ENCODE peak calls at places on chromosomes 12 and 14, in eight cellular contexts. N is thoracic aorta; U is kidney; J is A673; O is ovary; L is pancreas; Z is CD8-positive, alpha-beta T cell; B is heart left ventricle. V is an unnamed sample.

GRCh38 chr12:8154526-8154925 is 2.3 kb upstream of the ZNF705A start:
- DNase-seq in N (no peak), U (no peak), J (no peak), O (no peak), L (no peak), Z (no peak), B (no peak), V (no peak)

GRCh38 chr12:96522690-96523089 is 33.3 kb downstream of the CFAP54 start:
- DNase-seq in N (no peak), U (no peak), J (no peak), O (no peak), L (no peak), Z (no peak), B (no peak), V (no peak)

GRCh38 chr12:24864796-24865125 is 84.1 kb downstream of the BCAT1 start:
- DNase-seq in N (no peak), U (no peak), J (no peak), O (no peak), L (no peak), Z (no peak), B (no peak), V (no peak)

GRCh38 chr12:563250-563781 is 99.9 kb downstream of the NINJ2 start:
- DNase-seq in N (no peak), U (no peak), J (no peak), O (no peak), L (no peak), Z (peak; percentile 51), B (no peak), V (no peak)

GRCh38 chr12:90611048-90611447 is 343.9 kb downstream of the CCER1 start:
- DNase-seq in N (no peak), U (no peak), J (no peak), O (no peak), L (no peak), Z (no peak), B (no peak), V (no peak)

GRCh38 chr12:91316161-91316759 is 133.6 kb upstream of the DCN start:
- DNase-seq in N (no peak), U (no peak), J (no peak), O (no peak), L (no peak), Z (no peak), B (no peak), V (no peak)

GRCh38 chr12:66140726-66141125 is 10.2 kb upstream of the LLPH start:
- DNase-seq in N (no peak), U (no peak), J (no peak), O (no peak), L (no peak), Z (no peak), B (no peak), V (no peak)

GRCh38 chr14:94769413-94770250 is at the start of gene GSC:
- DNase-seq in N (no peak), U (peak; percentile 83), J (peak; percentile 80), O (no peak), L (peak; percentile 57), Z (no peak), B (peak; percentile 45), V (no peak)

GRCh38 chr12:105292705-105293104 is 37.8 kb upstream of the C12orf75 start:
- DNase-seq in N (no peak), U (no peak), J (no peak), O (no peak), L (no peak), Z (no peak), B (no peak), V (no peak)

GRCh38 chr12:98645572-98646067 is 530 bp downstream of the APAF1 start:
- DNase-seq in N (no peak), U (no peak), J (peak; percentile 31), O (no peak), L (no peak), Z (no peak), B (peak; percentile 18), V (no peak)

GRCh38 chr14:27175489-27175888 is 577.7 kb upstream of the NOVA1 start:
- DNase-seq in N (no peak), U (no peak), J (no peak), O (no peak), L (no peak), Z (no peak), B (no peak), V (no peak)

GRCh38 chr12:77537648-77538047 is 293.0 kb upstream of the NAV3 start:
- DNase-seq in N (no peak), U (no peak), J (no peak), O (no peak), L (no peak), Z (no peak), B (no peak), V (no peak)

GRCh38 chr12:6430124-6430989 is 14.4 kb upstream of the CD27 start:
- DNase-seq in N (peak; percentile 94), U (peak; percentile 90), J (peak; percentile 94), O (peak; percentile 86), L (peak; percentile 61), Z (no peak), B (peak; percentile 69), V (peak; percentile 88)

GRCh38 chr14:61475316-61475715 is 153.9 kb downstream of the PRKCH start:
- DNase-seq in N (no peak), U (no peak), J (peak; percentile 72), O (no peak), L (no peak), Z (no peak), B (no peak), V (no peak)
- TF ChIP-seq CTCF in N (peak; percentile 68), U (peak; percentile 42), J (peak; percentile 85), O (peak; percentile 52), L (peak; percentile 62), Z (peak; percentile 45), B (peak; percentile 64), V (peak; percentile 77)

DNA sequence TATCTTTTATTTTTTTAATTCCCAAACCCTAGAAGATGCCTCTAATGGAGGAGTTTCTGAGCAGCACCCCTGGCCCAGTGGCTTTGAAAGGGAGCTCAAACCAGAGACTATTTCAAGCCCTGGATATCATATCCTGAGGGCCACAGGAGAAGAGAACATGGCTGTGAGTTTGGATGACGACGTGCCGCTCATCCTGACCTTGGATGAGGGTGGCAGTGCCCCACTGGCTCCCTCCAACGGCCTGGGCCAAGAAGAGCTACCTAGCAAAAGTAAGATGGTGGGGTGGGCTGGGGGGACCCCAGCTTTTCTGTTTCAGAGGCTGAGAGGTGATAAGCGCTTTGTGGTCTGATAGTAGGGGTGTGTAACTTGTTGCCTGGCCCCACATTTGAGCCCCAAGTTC is 5.4 kb downstream of the TPCN1 start:
- DNase-seq in N (no peak), U (peak; percentile 58), J (no peak), O (no peak), L (no peak), Z (no peak), B (no peak), V (no peak)
- H3K4me1 ChIP-seq in N (peaks cover 77% of the 10 kb centered on the region), U (peaks cover 39% of the 10 kb centered on the region), J (peaks cover 15% of the 10 kb centered on the region), O (peaks cover 13% of the 10 kb centered on the region), L (peaks cover 26% of the 10 kb centered on the region), Z (peaks cover 38% of the 10 kb centered on the region), B (peaks cover 87% of the 10 kb centered on the region), V (peaks cover 44% of the 10 kb centered on the region)

GRCh38 chr12:4372653-4373052 is 6.9 kb downstream of the FGF23 start:
- DNase-seq in N (no peak), U (no peak), J (no peak), O (no peak), L (no peak), Z (no peak), B (no peak), V (no peak)
- TF ChIP-seq CTCF in N (no peak), U (no peak), J (no peak), O (no peak), L (no peak), Z (no peak), B (no peak), V (no peak)

GRCh38 chr12:2960996-2961616 is 1.9 kb downstream of the TEAD4 start:
- DNase-seq in N (no peak), U (no peak), J (no peak), O (no peak), L (no peak), Z (no peak), B (no peak), V (no peak)

GRCh38 chr12:2960432-2960956 is 1.3 kb downstream of the TEAD4 start:
- DNase-seq in N (no peak), U (no peak), J (no peak), O (no peak), L (no peak), Z (no peak), B (no peak), V (no peak)

GRCh38 chr12:2961705-2962104 is 2.5 kb downstream of the TEAD4 start:
- DNase-seq in N (no peak), U (no peak), J (no peak), O (no peak), L (no peak), Z (no peak), B (no peak), V (no peak)

GRCh38 chr12:2963760-2964292 is 4.6 kb downstream of the TEAD4 start:
- DNase-seq in N (no peak), U (peak; percentile 80), J (no peak), O (no peak), L (no peak), Z (no peak), B (peak; percentile 74), V (no peak)

GRCh38 chr12:2963154-2963759 is 4.1 kb downstream of the TEAD4 start:
- DNase-seq in N (no peak), U (no peak), J (no peak), O (no peak), L (peak; percentile 50), Z (no peak), B (peak; percentile 67), V (no peak)
- H3K4me1 ChIP-seq in N (peaks cover 17% of the 10 kb centered on the region), U (peaks cover 4% of the 10 kb centered on the region), J (peaks cover 14% of the 10 kb centered on the region), O (peaks cover 4% of the 10 kb centered on the region), L (no peaks in the 10 kb centered on the region), Z (peaks cover 5% of the 10 kb centered on the region), B (peaks cover 23% of the 10 kb centered on the region), V (peaks cover 6% of the 10 kb centered on the region)

GRCh38 chr14:36398463-36399291 is 78.2 kb upstream of the MBIP start:
- DNase-seq in N (no peak), U (no peak), J (no peak), O (no peak), L (no peak), Z (no peak), B (no peak), V (no peak)
- TF ChIP-seq CTCF in N (no peak), U (no peak), J (no peak), O (no peak), L (no peak), Z (no peak), B (no peak), V (no peak)

GRCh38 chr14:52350445-52350844 is 36.3 kb downstream of the PTGER2 start:
- DNase-seq in N (no peak), U (no peak), J (no peak), O (no peak), L (no peak), Z (no peak), B (no peak), V (no peak)

GRCh38 chr14:52349731-52350130 is 35.6 kb downstream of the PTGER2 start:
- DNase-seq in N (no peak), U (no peak), J (no peak), O (no peak), L (no peak), Z (no peak), B (no peak), V (no peak)

GRCh38 chr14:52351191-52351560 is 37.1 kb downstream of the PTGER2 start:
- DNase-seq in N (no peak), U (no peak), J (no peak), O (no peak), L (no peak), Z (no peak), B (no peak), V (no peak)

GRCh38 chr14:52352546-52352945 is 38.4 kb downstream of the PTGER2 start:
- DNase-seq in N (no peak), U (no peak), J (no peak), O (no peak), L (no peak), Z (no peak), B (no peak), V (no peak)

GRCh38 chr14:52351561-52352491 is 37.7 kb downstream of the PTGER2 start:
- DNase-seq in N (no peak), U (no peak), J (no peak), O (no peak), L (no peak), Z (peak; percentile 14), B (no peak), V (no peak)
- H3K4me1 ChIP-seq in N (peaks cover 24% of the 10 kb centered on the region), U (peaks cover 23% of the 10 kb centered on the region), J (peaks cover 3% of the 10 kb centered on the region), O (peaks cover 7% of the 10 kb centered on the region), L (no peaks in the 10 kb centered on the region), Z (peaks cover 53% of the 10 kb centered on the region), B (peaks cover 15% of the 10 kb centered on the region), V (peaks cover 16% of the 10 kb centered on the region)